ENCODE peak calls at places on chromosomes 4 and X, in eight cellular contexts. E, D, Q, T, W, F, R and Z are unnamed samples.

GRCh38 chrX:136146614-136147319 is 566 bp upstream of the FHL1 start:
- DNase-seq in T (no peak), D (no peak), E (peak), R (no peak), Q (no peak), W (no peak), F (no peak), Z (no peak)

GRCh38 chr4:124936427-124936826 is 223.9 kb upstream of the ANKRD50 start:
- DNase-seq in D (no peak), E (peak), F (peak), R (no peak), W (no peak), T (no peak), Q (no peak), Z (no peak)

GRCh38 chr4:71456841-71457240 is 118.0 kb downstream of the SLC4A4 start:
- DNase-seq in W (no peak), F (peak), E (no peak), Q (no peak), T (no peak), R (no peak), D (no peak), Z (no peak)

GRCh38 chr4:124803641-124804040 is 91.1 kb upstream of the ANKRD50 start:
- DNase-seq in T (no peak), E (no peak), W (no peak), Q (no peak), D (no peak), R (no peak), F (peak), Z (no peak)

GRCh38 chr4:105551968-105552746 is at the start of gene ARHGEF38:
- DNase-seq in E (no peak), R (no peak), T (no peak), F (peak), W (no peak), Q (no peak), D (no peak), Z (no peak)

GRCh38 chr4:151691639-151692442 is 69.0 kb downstream of the GATB start:
- DNase-seq in E (no peak), T (no peak), R (no peak), D (no peak), Q (no peak), F (no peak), W (no peak), Z (no peak)

GRCh38 chr4:161650812-161651211 is 513.0 kb downstream of the FSTL5 start:
- DNase-seq in D (no peak), Q (no peak), E (no peak), W (no peak), R (no peak), F (no peak), T (peak), Z (no peak)

GRCh38 chr4:186839122-186840037 is 115.7 kb upstream of the FAT1 start:
- DNase-seq in T (no peak), R (no peak), F (peak), D (peak), E (no peak), Q (no peak), W (no peak), Z (no peak)

GRCh38 chr4:167918077-167918476 is 174.3 kb upstream of the ANXA10 start:
- DNase-seq in E (no peak), T (no peak), Q (no peak), D (no peak), W (no peak), R (no peak), F (peak), Z (no peak)

GRCh38 chr4:7067147-7067522 is 729 bp downstream of the GRPEL1 start:
- DNase-seq in E (no peak), T (peak), Q (no peak), F (no peak), W (no peak), R (no peak), D (no peak), Z (no peak)

GRCh38 chr4:36280555-36280954 is 861 bp upstream of the DTHD1 start:
- DNase-seq in T (no peak), E (no peak), Q (no peak), D (no peak), W (no peak), F (no peak), R (no peak), Z (peak)